ENCODE peak calls at places on chromosomes 5 and 9, in nine cellular contexts. J is ovary; W is heart right ventricle; X is astrocyte; R is CD8-positive, alpha-beta T cell; D is AG04450; S is osteoblast; Y is right atrium auricular region; A is left lung. Q is an unnamed sample.

GRCh38 chr9:109085510-109085909 is 34.2 kb downstream of the TMEM245 start:
- DNase-seq in J (no peak), W (no peak), X (no peak), R (no peak), D (no peak), S (no peak), Y (no peak), A (no peak), Q (no peak)

GRCh38 chr9:113361304-113362018 is 12.1 kb downstream of the BSPRY start:
- DNase-seq in J (no peak), W (no peak), X (peak; percentile 31), R (no peak), D (peak; percentile 13), S (peak; percentile 87), Y (no peak), A (no peak), Q (no peak)

GRCh38 chr5:82975812-82976211 is 101.4 kb downstream of the TMEM167A start:
- DNase-seq in J (no peak), W (no peak), X (no peak), R (no peak), D (no peak), S (no peak), Y (no peak), A (no peak), Q (no peak)

GRCh38 chr5:172350212-172351181 is 66.9 kb upstream of the UBTD2 start:
- DNase-seq in J (no peak), W (no peak), X (no peak), R (no peak), D (no peak), S (no peak), Y (no peak), A (no peak), Q (no peak)

GRCh38 chr9:70250221-70250620 is 8.6 kb upstream of the SMC5 start:
- DNase-seq in J (no peak), W (no peak), X (no peak), R (no peak), D (no peak), S (no peak), Y (no peak), A (no peak), Q (no peak)

GRCh38 chr5:63697811-63698210 is 264.4 kb downstream of the HTR1A start:
- DNase-seq in J (no peak), W (no peak), X (no peak), R (no peak), D (no peak), S (no peak), Y (no peak), A (no peak), Q (no peak)

GRCh38 chr5:61467766-61468482 is 135.9 kb downstream of the ZSWIM6 start:
- DNase-seq in J (no peak), W (no peak), X (peak; percentile 85), R (no peak), D (no peak), S (peak; percentile 66), Y (no peak), A (no peak), Q (no peak)

GRCh38 chr9:104810421-104811339 is 46.8 kb downstream of the NIPSNAP3B start:
- DNase-seq in J (no peak), W (no peak), X (peak; percentile 71), R (no peak), D (no peak), S (no peak), Y (no peak), A (no peak), Q (peak; percentile 83)

GRCh38 chr5:93925321-93925720 is 183.9 kb upstream of the POU5F2 start:
- DNase-seq in J (no peak), W (no peak), X (peak; percentile 11), R (no peak), D (no peak), S (no peak), Y (no peak), A (no peak), Q (no peak)

GRCh38 chr9:69200071-69200470 is 26.0 kb downstream of the TJP2 start:
- DNase-seq in J (no peak), W (no peak), X (peak; percentile 71), R (no peak), D (no peak), S (no peak), Y (no peak), A (no peak), Q (no peak)

GRCh38 chr9:38621434-38622082 is 1.2 kb upstream of the ANKRD18A start:
- DNase-seq in J (no peak), W (peak; percentile 17), X (no peak), R (no peak), D (no peak), S (peak; percentile 36), Y (no peak), A (peak; percentile 90), Q (peak; percentile 35)

GRCh38 chr9:70590264-70590646 is 175.8 kb upstream of the KLF9 start:
- DNase-seq in J (no peak), W (no peak), X (peak; percentile 46), R (no peak), D (no peak), S (no peak), Y (no peak), A (no peak), Q (no peak)

GRCh38 chr9:124054671-124055212 is 43.2 kb downstream of the LHX2 start:
- DNase-seq in J (no peak), W (no peak), X (peak; percentile 99), R (no peak), D (peak; percentile 48), S (peak; percentile 96), Y (no peak), A (no peak), Q (no peak)

GRCh38 chr9:121499427-121500164 is at the start of gene GGTA1:
- DNase-seq in J (peak; percentile 73), W (peak; percentile 76), X (peak; percentile 36), R (no peak), D (no peak), S (peak; percentile 94), Y (peak; percentile 76), A (peak; percentile 95), Q (peak; percentile 20)

GRCh38 chr9:115587310-115587709 is 469.4 kb upstream of the TNC start:
- DNase-seq in J (no peak), W (no peak), X (no peak), R (no peak), D (no peak), S (no peak), Y (no peak), A (no peak), Q (no peak)

GRCh38 chr9:115594551-115594950 is 476.6 kb upstream of the TNC start:
- DNase-seq in J (no peak), W (no peak), X (no peak), R (no peak), D (no peak), S (no peak), Y (no peak), A (no peak), Q (no peak)

GRCh38 chr9:115590016-115590415 is 472.1 kb upstream of the TNC start:
- DNase-seq in J (no peak), W (no peak), X (peak; percentile 94), R (no peak), D (peak; percentile 88), S (peak; percentile 82), Y (no peak), A (no peak), Q (no peak)

GRCh38 chr9:115593587-115594091 is 475.7 kb upstream of the TNC start:
- DNase-seq in J (no peak), W (no peak), X (no peak), R (no peak), D (no peak), S (no peak), Y (no peak), A (no peak), Q (no peak)

DNA sequence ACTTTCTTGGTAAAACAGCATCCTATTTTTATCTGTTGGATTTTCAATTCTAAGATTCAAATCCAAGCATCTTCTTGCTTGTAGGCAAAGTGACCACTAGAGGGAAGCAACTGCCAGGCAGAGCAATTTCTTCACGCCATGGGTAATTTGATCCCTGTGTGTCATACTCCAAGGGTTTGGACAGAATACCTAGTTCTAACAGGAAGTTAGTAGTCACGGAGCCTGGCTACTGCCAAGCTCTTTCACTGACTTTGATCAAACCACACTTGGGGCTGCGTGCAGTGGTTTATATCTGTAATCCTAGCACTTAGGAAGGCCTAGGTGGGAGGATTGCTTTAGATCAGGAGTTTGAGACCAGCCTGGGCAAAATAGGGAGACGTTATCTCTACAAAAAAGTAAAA is 473.6 kb upstream of the TNC start:
- DNase-seq in J (no peak), W (no peak), X (peak; percentile 99), R (no peak), D (peak; percentile 99), S (peak; percentile 79), Y (peak; percentile 87), A (no peak), Q (peak; percentile 73)
- H3K27ac ChIP-seq in J (no peak overlapping the region), W (no peak overlapping the region), X (peak overlapping the region; percentile 70), R (no peak overlapping the region), D (peak overlapping the region; percentile 88), S (peak overlapping the region; percentile 98), Y (peak overlapping the region; percentile 27), A (no peak overlapping the region), Q (peak overlapping the region; percentile 10)

GRCh38 chr5:15601274-15601673 is 101.3 kb downstream of the FBXL7 start:
- DNase-seq in J (no peak), W (no peak), X (no peak), R (no peak), D (no peak), S (no peak), Y (no peak), A (no peak), Q (no peak)
- TF ChIP-seq CTCF in J (no peak), W (no peak), X (no peak), R (no peak), D (no peak), S (no peak), Y (no peak), A (no peak), Q (no peak)

DNA sequence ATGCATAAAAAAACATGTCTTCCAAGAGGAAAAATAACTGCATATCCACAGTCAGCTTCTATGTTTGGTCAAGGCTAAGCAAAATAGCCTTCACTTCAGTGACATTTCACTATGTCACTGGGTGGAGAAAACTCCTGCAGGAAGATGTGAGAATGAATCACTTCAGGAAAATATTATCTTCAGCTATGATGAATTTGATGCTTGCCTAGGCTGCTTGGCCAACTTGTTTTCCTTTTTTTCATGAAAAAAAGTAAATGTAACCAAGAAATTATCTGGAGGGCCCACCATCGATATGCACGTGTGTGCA is 143.0 kb upstream of the ZNF608 start:
- DNase-seq in J (no peak), W (no peak), X (no peak), R (no peak), D (no peak), S (peak; percentile 73), Y (no peak), A (no peak), Q (no peak)
- H3K4me3 ChIP-seq in J (no peak overlapping the region), W (no peak overlapping the region), X (no peak overlapping the region), R (no peak overlapping the region), D (no peak overlapping the region), S (no peak overlapping the region), Y (no peak overlapping the region), A (no peak overlapping the region), Q (no peak overlapping the region)

GRCh38 chr5:144328980-144329379 is 158.3 kb downstream of the KCTD16 start:
- DNase-seq in J (no peak), W (no peak), X (no peak), R (no peak), D (no peak), S (no peak), Y (no peak), A (no peak), Q (peak; percentile 39)
- H3K27ac ChIP-seq in J (no peak overlapping the region), W (no peak overlapping the region), X (no peak overlapping the region), R (no peak overlapping the region), D (no peak overlapping the region), S (no peak overlapping the region), Y (no peak overlapping the region), A (no peak overlapping the region), Q (peak overlapping the region; percentile 12)

Q was measured in pancreas.